ENCODE peak calls at places on chromosomes 2 and 18, in six cellular contexts. One of them, this sample, is unnamed.

GRCh38 chr2:85326946-85327756 is 638 bp downstream of the TGOLN2 start:
- DNase-seq in SK-N-DZ: no peak
- DNase-seq in activated CD8-positive, alpha-beta memory T cell treated with anti-CD3 and anti-CD28 coated beads, Interleukin-2, amount 10 ng/mL, durations not matched to agents 7 days and 5 days: peak
- DNase-seq in Right ventricle myocardium inferior: no peak
- DNase-seq in DMS53: peak
- DNase-seq in skeletal muscle cell: no peak
- DNase-seq in this sample: peak

GRCh38 chr2:75571730-75572430 is 11.1 kb upstream of the EVA1A start:
- DNase-seq in SK-N-DZ: no peak
- DNase-seq in activated CD8-positive, alpha-beta memory T cell treated with anti-CD3 and anti-CD28 coated beads, Interleukin-2, amount 10 ng/mL, durations not matched to agents 7 days and 5 days: no peak
- DNase-seq in DMS53: no peak
- DNase-seq in skeletal muscle cell: no peak
- DNase-seq in Right ventricle myocardium inferior: no peak
- DNase-seq in this sample: no peak

GRCh38 chr18:64710105-64710861 is 561.4 kb upstream of the LINC00305 start:
- DNase-seq in activated CD8-positive, alpha-beta memory T cell treated with anti-CD3 and anti-CD28 coated beads, Interleukin-2, amount 10 ng/mL, durations not matched to agents 7 days and 5 days: no peak
- DNase-seq in DMS53: peak
- DNase-seq in skeletal muscle cell: no peak
- DNase-seq in SK-N-DZ: no peak
- DNase-seq in Right ventricle myocardium inferior: no peak
- DNase-seq in this sample: no peak

GRCh38 chr2:42089340-42089925 is 41.6 kb downstream of the PKDCC start:
- DNase-seq in DMS53: peak
- DNase-seq in SK-N-DZ: peak
- DNase-seq in activated CD8-positive, alpha-beta memory T cell treated with anti-CD3 and anti-CD28 coated beads, Interleukin-2, amount 10 ng/mL, durations not matched to agents 7 days and 5 days: peak
- DNase-seq in Right ventricle myocardium inferior: peak
- DNase-seq in skeletal muscle cell: no peak
- DNase-seq in this sample: no peak

GRCh38 chr2:98935111-98935770 is 784 bp downstream of the CRACDL start:
- DNase-seq in activated CD8-positive, alpha-beta memory T cell treated with anti-CD3 and anti-CD28 coated beads, Interleukin-2, amount 10 ng/mL, durations not matched to agents 7 days and 5 days: no peak
- DNase-seq in Right ventricle myocardium inferior: no peak
- DNase-seq in SK-N-DZ: no peak
- DNase-seq in skeletal muscle cell: no peak
- DNase-seq in DMS53: peak
- DNase-seq in this sample: peak

GRCh38 chr2:71997843-71998242 is 149.8 kb downstream of the CYP26B1 start:
- DNase-seq in Right ventricle myocardium inferior: no peak
- DNase-seq in skeletal muscle cell: no peak
- DNase-seq in activated CD8-positive, alpha-beta memory T cell treated with anti-CD3 and anti-CD28 coated beads, Interleukin-2, amount 10 ng/mL, durations not matched to agents 7 days and 5 days: no peak
- DNase-seq in DMS53: no peak
- DNase-seq in SK-N-DZ: no peak
- DNase-seq in this sample: no peak

GRCh38 chr2:157572725-157573124 is 55.9 kb downstream of the ACVR1C start:
- DNase-seq in Right ventricle myocardium inferior: no peak
- DNase-seq in skeletal muscle cell: no peak
- DNase-seq in DMS53: peak
- DNase-seq in SK-N-DZ: no peak
- DNase-seq in activated CD8-positive, alpha-beta memory T cell treated with anti-CD3 and anti-CD28 coated beads, Interleukin-2, amount 10 ng/mL, durations not matched to agents 7 days and 5 days: no peak
- DNase-seq in this sample: peak

GRCh38 chr2:38907743-38908562 is 18.3 kb downstream of the ARHGEF33 start:
- DNase-seq in SK-N-DZ: no peak
- DNase-seq in activated CD8-positive, alpha-beta memory T cell treated with anti-CD3 and anti-CD28 coated beads, Interleukin-2, amount 10 ng/mL, durations not matched to agents 7 days and 5 days: peak
- DNase-seq in Right ventricle myocardium inferior: no peak
- DNase-seq in skeletal muscle cell: no peak
- DNase-seq in DMS53: peak
- DNase-seq in this sample: no peak

GRCh38 chr2:69298261-69298660 is 88.8 kb downstream of the GFPT1 start:
- DNase-seq in DMS53: no peak
- DNase-seq in activated CD8-positive, alpha-beta memory T cell treated with anti-CD3 and anti-CD28 coated beads, Interleukin-2, amount 10 ng/mL, durations not matched to agents 7 days and 5 days: no peak
- DNase-seq in skeletal muscle cell: peak
- DNase-seq in SK-N-DZ: no peak
- DNase-seq in Right ventricle myocardium inferior: no peak
- DNase-seq in this sample: no peak

GRCh38 chr18:21109936-21110666 is 1.5 kb downstream of the ROCK1 start:
- DNase-seq in Right ventricle myocardium inferior: no peak
- DNase-seq in SK-N-DZ: no peak
- DNase-seq in activated CD8-positive, alpha-beta memory T cell treated with anti-CD3 and anti-CD28 coated beads, Interleukin-2, amount 10 ng/mL, durations not matched to agents 7 days and 5 days: no peak
- DNase-seq in DMS53: no peak
- DNase-seq in skeletal muscle cell: no peak
- DNase-seq in this sample: no peak

GRCh38 chr2:86249176-86249842 is 50.1 kb downstream of the MRPL35 start:
- DNase-seq in skeletal muscle cell: peak
- DNase-seq in Right ventricle myocardium inferior: no peak
- DNase-seq in SK-N-DZ: peak
- DNase-seq in DMS53: peak
- DNase-seq in activated CD8-positive, alpha-beta memory T cell treated with anti-CD3 and anti-CD28 coated beads, Interleukin-2, amount 10 ng/mL, durations not matched to agents 7 days and 5 days: no peak
- DNase-seq in this sample: no peak

GRCh38 chr2:96767135-96767871 is 6.6 kb downstream of the CNNM4 start:
- DNase-seq in activated CD8-positive, alpha-beta memory T cell treated with anti-CD3 and anti-CD28 coated beads, Interleukin-2, amount 10 ng/mL, durations not matched to agents 7 days and 5 days: no peak
- DNase-seq in SK-N-DZ: no peak
- DNase-seq in Right ventricle myocardium inferior: no peak
- DNase-seq in DMS53: no peak
- DNase-seq in skeletal muscle cell: no peak
- DNase-seq in this sample: no peak

GRCh38 chr2:55518846-55519167 is 711 bp upstream of the CFAP36 start:
- DNase-seq in DMS53: peak
- DNase-seq in skeletal muscle cell: no peak
- DNase-seq in Right ventricle myocardium inferior: no peak
- DNase-seq in activated CD8-positive, alpha-beta memory T cell treated with anti-CD3 and anti-CD28 coated beads, Interleukin-2, amount 10 ng/mL, durations not matched to agents 7 days and 5 days: peak
- DNase-seq in SK-N-DZ: no peak
- DNase-seq in this sample: peak

GRCh38 chr2:43100883-43101662 is 125.3 kb downstream of the ZFP36L2 start:
- DNase-seq in DMS53: peak
- DNase-seq in SK-N-DZ: no peak
- DNase-seq in skeletal muscle cell: no peak
- DNase-seq in activated CD8-positive, alpha-beta memory T cell treated with anti-CD3 and anti-CD28 coated beads, Interleukin-2, amount 10 ng/mL, durations not matched to agents 7 days and 5 days: no peak
- DNase-seq in Right ventricle myocardium inferior: peak
- DNase-seq in this sample: no peak

GRCh38 chr18:45324489-45325111 is 290.7 kb upstream of the SLC14A2 start:
- DNase-seq in DMS53: no peak
- DNase-seq in Right ventricle myocardium inferior: peak
- DNase-seq in activated CD8-positive, alpha-beta memory T cell treated with anti-CD3 and anti-CD28 coated beads, Interleukin-2, amount 10 ng/mL, durations not matched to agents 7 days and 5 days: no peak
- DNase-seq in SK-N-DZ: no peak
- DNase-seq in skeletal muscle cell: peak
- DNase-seq in this sample: no peak

This sample was measured in NCI-H1417.